ENCODE peak calls at places on chromosomes 16 and 17, in five cellular contexts. K is dorsolateral prefrontal cortex, I is fibroblast of pulmonary artery, G is progenitor cell of endocrine pancreas, Z is AG04450. P is an unnamed sample.

GRCh38 chr17:62566996-62567578 is 60.4 kb upstream of the MRC2 start:
- DNase-seq in K (no peak), I (no peak), G (no peak), Z (no peak), P (no peak)

GRCh38 chr17:1413281-1413791 is 13.3 kb upstream of the YWHAE start:
- DNase-seq in K (no peak), I (peak; percentile 86), G (no peak), Z (no peak), P (no peak)

GRCh38 chr17:6487243-6488007 is 43.2 kb downstream of the PIMREG start:
- DNase-seq in K (peak; percentile 42), I (no peak), G (no peak), Z (no peak), P (no peak)

GRCh38 chr16:5460701-5461100 is 363.1 kb upstream of the EEF2KMT start:
- DNase-seq in K (no peak), I (no peak), G (no peak), Z (no peak), P (no peak)

GRCh38 chr17:34542700-34543336 is 36.6 kb upstream of the TMEM132E start:
- DNase-seq in K (no peak), I (peak; percentile 31), G (no peak), Z (no peak), P (peak; percentile 7)

GRCh38 chr16:80803341-80804060 is 897 bp downstream of the CDYL2 start:
- DNase-seq in K (no peak), I (peak; percentile 27), G (peak; percentile 33), Z (no peak), P (no peak)

GRCh38 chr17:41919840-41920579 is 1.3 kb upstream of the ACLY start:
- DNase-seq in K (no peak), I (peak; percentile 49), G (no peak), Z (no peak), P (no peak)

GRCh38 chr16:10921536-10922327 is 20.5 kb downstream of the DEXI start:
- DNase-seq in K (no peak), I (peak; percentile 41), G (no peak), Z (no peak), P (no peak)

GRCh38 chr16:4015275-4015990 is 100.8 kb downstream of the ADCY9 start:
- DNase-seq in K (no peak), I (no peak), G (no peak), Z (no peak), P (no peak)

GRCh38 chr17:2828396-2829038 is 32.3 kb downstream of the RAP1GAP2 start:
- DNase-seq in K (no peak), I (peak; percentile 44), G (peak; percentile 87), Z (no peak), P (no peak)

GRCh38 chr17:18093616-18094408 is 6.1 kb downstream of the DRG2 start:
- DNase-seq in K (no peak), I (peak; percentile 87), G (no peak), Z (peak; percentile 26), P (no peak)

GRCh38 chr17:1241904-1242303 is 28.3 kb upstream of the BHLHA9 start:
- DNase-seq in K (no peak), I (peak; percentile 40), G (no peak), Z (no peak), P (no peak)

GRCh38 chr17:74523308-74523707 is 8.0 kb downstream of the CD300LB start:
- DNase-seq in K (no peak), I (no peak), G (no peak), Z (no peak), P (no peak)

GRCh38 chr17:74521701-74522201 is 9.5 kb downstream of the CD300LB start:
- DNase-seq in K (no peak), I (no peak), G (no peak), Z (no peak), P (no peak)

GRCh38 chr17:74522381-74523090 is 8.7 kb downstream of the CD300LB start:
- DNase-seq in K (no peak), I (no peak), G (no peak), Z (no peak), P (no peak)

GRCh38 chr17:74520790-74521480 is 10.3 kb downstream of the CD300LB start:
- DNase-seq in K (no peak), I (no peak), G (no peak), Z (no peak), P (no peak)

GRCh38 chr17:74519951-74520553 is 11.2 kb downstream of the CD300LB start:
- DNase-seq in K (no peak), I (no peak), G (no peak), Z (no peak), P (no peak)
- TF ChIP-seq CTCF in K (no peak), I (no peak), G (no peak), Z (no peak), P (no peak)

GRCh38 chr17:8736362-8736761 is 8.3 kb downstream of the CCDC42 start:
- DNase-seq in K (no peak), I (no peak), G (no peak), Z (no peak), P (no peak)
- TF ChIP-seq CTCF in K (no peak), I (no peak), G (no peak), Z (no peak), P (no peak)

DNA sequence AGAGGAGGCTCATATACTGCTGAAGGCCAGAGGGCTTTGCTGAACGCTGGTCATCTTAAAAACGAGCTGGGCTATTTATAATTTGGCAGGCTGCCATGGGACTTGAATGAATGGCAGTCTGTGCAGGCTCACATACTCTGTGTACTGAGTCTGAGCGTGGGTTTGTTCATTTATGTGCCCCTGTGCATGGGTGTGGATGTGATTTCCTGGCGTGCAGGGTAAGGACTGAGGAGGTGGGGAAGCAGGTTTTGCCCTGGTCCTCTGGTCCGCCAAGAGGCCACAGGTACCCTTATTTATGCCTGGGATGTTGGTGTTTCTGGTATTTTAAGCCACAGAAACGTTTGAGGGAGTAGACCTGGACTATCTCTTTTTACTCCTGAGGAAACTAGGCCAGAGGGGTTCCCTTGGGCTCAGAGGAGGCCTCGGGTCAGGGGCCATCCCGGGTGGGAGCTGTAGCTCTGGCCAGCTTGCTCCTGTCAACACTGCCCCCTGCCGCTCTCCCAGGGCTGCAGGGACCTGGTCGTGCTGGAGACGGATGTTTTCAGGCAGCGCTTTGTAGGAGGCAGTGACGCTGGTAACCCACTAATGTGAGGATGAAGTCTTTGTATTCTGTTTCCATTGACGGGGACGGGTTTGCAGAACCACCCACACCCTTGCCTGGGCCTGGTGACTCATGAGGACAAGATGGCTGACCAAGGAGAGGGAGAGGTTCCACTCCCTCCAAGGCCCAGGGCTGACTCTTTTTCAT is 184.4 kb downstream of the MSI2 start:
- DNase-seq in K (peak; percentile 74), I (peak; percentile 92), G (peak; percentile 28), Z (peak; percentile 46), P (no peak)
- TF ChIP-seq CTCF in K (peak; percentile 72), I (peak; percentile 59), G (peak; percentile 67), Z (peak; percentile 36), P (peak; percentile 36)

DNA sequence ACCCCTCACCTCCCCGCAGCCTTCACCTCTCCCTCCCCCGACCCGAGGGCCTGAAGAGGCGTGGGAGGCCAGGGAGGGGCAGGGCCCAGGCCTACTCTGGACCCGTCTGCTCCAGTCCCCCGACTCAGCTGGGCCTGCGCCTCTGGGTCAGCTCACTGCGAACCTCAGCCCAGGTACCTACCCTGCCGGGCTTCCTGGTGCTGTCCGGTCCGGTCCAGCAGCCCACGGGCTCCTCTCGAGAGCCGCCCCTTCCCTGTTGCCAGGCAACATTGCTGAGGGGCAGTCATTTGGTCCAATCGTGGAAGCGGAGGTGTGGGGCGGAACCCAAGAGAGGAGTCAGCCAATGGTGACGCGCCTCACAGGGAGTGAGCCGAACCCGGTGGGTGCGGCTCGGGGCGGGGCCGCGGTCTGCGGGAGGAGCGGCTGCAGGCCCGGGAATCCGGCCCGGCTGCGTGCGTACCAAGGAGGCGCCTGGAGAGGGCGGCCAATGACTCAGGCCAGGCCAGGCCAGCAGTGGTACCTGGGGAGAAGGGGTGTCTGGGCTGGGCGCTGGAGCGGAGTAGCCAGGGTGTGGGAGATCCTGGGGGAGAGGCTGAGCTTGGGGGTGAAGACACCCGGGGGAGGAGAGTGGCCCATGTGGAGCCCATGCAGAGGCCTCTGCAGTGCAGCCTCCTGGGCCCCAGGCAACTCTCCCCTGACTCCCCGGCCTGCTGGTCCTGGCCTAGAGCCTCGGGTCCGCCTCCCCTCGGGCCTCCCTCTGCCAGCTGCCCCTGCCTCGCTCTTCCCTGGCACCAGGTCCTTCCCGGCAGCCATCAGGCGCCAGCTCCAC is at the start of gene MEAK7:
- DNase-seq in K (peak; percentile 99), I (peak; percentile 98), G (peak; percentile 98), Z (peak; percentile 95), P (peak; percentile 94)
- TF ChIP-seq CTCF in K (peak; percentile 31), I (no peak), G (no peak), Z (peak; percentile 18), P (no peak)

GRCh38 chr16:89169778-89170177 is 1.8 kb upstream of the CDH15 start:
- DNase-seq in K (no peak), I (no peak), G (no peak), Z (no peak), P (no peak)

GRCh38 chr16:89171216-89172170 is at the start of gene CDH15:
- DNase-seq in K (peak; percentile 76), I (peak; percentile 75), G (peak; percentile 88), Z (peak; percentile 64), P (peak; percentile 84)

GRCh38 chr16:89168381-89169189 is 3.0 kb upstream of the CDH15 start:
- DNase-seq in K (no peak), I (peak; percentile 13), G (no peak), Z (no peak), P (no peak)

GRCh38 chr16:89172171-89172900 is 788 bp downstream of the CDH15 start:
- DNase-seq in K (no peak), I (no peak), G (no peak), Z (no peak), P (no peak)

DNA sequence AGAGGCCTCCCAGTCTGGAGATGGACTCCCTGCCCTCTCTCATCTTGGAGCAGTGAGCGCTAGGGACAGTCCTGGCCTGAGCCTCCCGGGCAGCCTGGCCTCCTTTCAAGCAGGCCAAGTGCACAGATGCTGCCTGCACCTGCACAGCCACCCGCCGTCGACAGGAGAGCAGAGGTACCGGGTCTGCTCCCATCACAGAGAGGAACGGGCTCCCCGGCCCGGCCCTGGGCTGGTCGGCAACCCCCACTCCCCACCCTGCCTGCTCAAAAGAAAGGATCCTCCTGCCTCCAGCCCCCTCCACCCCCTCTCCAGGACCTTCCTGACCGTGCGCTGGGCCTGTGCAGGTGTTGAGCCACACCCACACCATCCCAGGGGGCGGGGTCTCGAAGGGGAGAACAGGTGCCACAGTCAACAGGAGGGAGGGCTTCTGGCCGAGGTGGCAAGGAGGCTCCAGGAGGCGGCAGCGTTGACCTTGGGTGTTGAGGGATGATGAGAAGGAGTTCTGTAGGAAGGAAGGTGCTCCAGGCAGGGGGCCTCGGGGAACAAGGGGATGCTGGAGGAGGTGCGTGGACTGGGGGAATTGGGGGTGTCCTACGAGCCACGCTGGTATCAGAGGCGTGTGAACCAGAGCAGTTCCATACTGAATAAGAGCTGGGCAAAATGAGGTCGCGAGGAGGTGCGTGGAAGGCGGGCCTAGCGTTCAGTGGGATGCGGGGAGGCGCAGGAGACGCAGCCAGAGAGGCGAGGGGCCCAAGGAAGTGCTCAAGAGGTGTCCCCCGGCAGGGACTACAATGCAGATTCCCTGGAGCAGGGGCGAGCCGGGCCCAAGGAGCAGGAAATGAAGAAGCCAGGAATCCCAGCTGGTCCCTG is 967 bp upstream of the CDH15 start:
- DNase-seq in K (no peak), I (no peak), G (peak; percentile 53), Z (no peak), P (no peak)
- TF ChIP-seq CTCF in K (no peak), I (no peak), G (no peak), Z (no peak), P (no peak)

GRCh38 chr17:44672479-44673093 is 16.3 kb downstream of the MEIOC start:
- DNase-seq in K (no peak), I (peak; percentile 52), G (no peak), Z (no peak), P (no peak)
- TF ChIP-seq CTCF in K (peak; percentile 45), I (peak; percentile 74), G (peak; percentile 68), Z (peak; percentile 76), P (peak; percentile 41)

P was measured in GM12864.